ENCODE peak calls at places on chromosomes 1 and 21, in seven cellular contexts. J, E, H, R, Z, V and A are unnamed samples.

GRCh38 chr1:185155600-185156320 is 993 bp downstream of the TRMT1L start:
- DNase-seq in V (peak; percentile 16), J (peak; percentile 32), E (no peak), Z (no peak), R (peak; percentile 5), H (peak; percentile 50), A (no peak)

GRCh38 chr1:18948913-18949688 is 7.4 kb downstream of the IFFO2 start:
- DNase-seq in E (peak; percentile 84), J (peak; percentile 81), R (peak; percentile 62), Z (no peak), H (peak; percentile 81), V (no peak), A (peak; percentile 81)

GRCh38 chr1:32855861-32856617 is 14.7 kb downstream of the FNDC5 start:
- DNase-seq in H (no peak), V (no peak), Z (no peak), E (no peak), R (no peak), J (no peak), A (no peak)

GRCh38 chr1:156004843-156005593 is 15.7 kb downstream of the SSR2 start:
- DNase-seq in J (no peak), R (no peak), H (no peak), Z (no peak), E (no peak), V (no peak), A (no peak)

GRCh38 chr1:7303554-7304347 is 467.3 kb upstream of the VAMP3 start:
- DNase-seq in J (no peak), E (no peak), R (no peak), V (no peak), H (no peak), Z (no peak), A (no peak)

GRCh38 chr1:42962641-42963377 is 4.1 kb upstream of the SLC2A1 start:
- DNase-seq in J (no peak), H (peak; percentile 57), Z (no peak), E (peak; percentile 96), R (no peak), V (no peak), A (peak; percentile 88)

GRCh38 chr1:204493145-204493881 is 1.3 kb downstream of the PIK3C2B start:
- DNase-seq in J (peak; percentile 72), H (peak; percentile 93), V (peak; percentile 27), Z (no peak), R (peak; percentile 81), E (peak; percentile 86), A (no peak)

GRCh38 chr21:35933466-35933865 is 126.9 kb downstream of the SETD4 start:
- DNase-seq in V (peak; percentile 4), R (peak; percentile 69), H (peak; percentile 89), Z (no peak), E (peak; percentile 83), J (peak; percentile 86), A (peak; percentile 96)

GRCh38 chr21:44947930-44948331 is 8.1 kb downstream of the SLX9 start:
- DNase-seq in R (no peak), E (peak; percentile 93), Z (no peak), V (no peak), J (no peak), H (no peak), A (no peak)

GRCh38 chr1:219432966-219433365 is 179.9 kb downstream of the ZC3H11B start:
- DNase-seq in J (peak; percentile 22), Z (no peak), R (peak; percentile 60), V (no peak), E (no peak), H (peak; percentile 60), A (no peak)

GRCh38 chr1:212247179-212247721 is 38.0 kb upstream of the PPP2R5A start:
- DNase-seq in Z (no peak), H (peak; percentile 45), E (no peak), R (no peak), V (no peak), J (peak; percentile 48), A (peak; percentile 26)

GRCh38 chr1:196440711-196441110 is 167.5 kb downstream of the KCNT2 start:
- DNase-seq in Z (no peak), R (no peak), E (no peak), H (no peak), J (no peak), V (no peak), A (no peak)

GRCh38 chr1:205179842-205180241 is 31.7 kb downstream of the DSTYK start:
- DNase-seq in H (no peak), J (peak; percentile 27), E (no peak), Z (no peak), V (no peak), R (no peak), A (peak; percentile 33)

GRCh38 chr21:46636181-46636512 is 673 bp downstream of the PRMT2 start:
- DNase-seq in E (no peak), V (no peak), Z (no peak), J (no peak), R (no peak), H (no peak), A (no peak)

GRCh38 chr1:98410082-98410481 is 251.4 kb upstream of the SNX7 start:
- DNase-seq in V (no peak), Z (no peak), J (no peak), R (no peak), E (no peak), H (no peak), A (no peak)
- TF ChIP-seq CTCF in V (no peak), Z (no peak), J (no peak), R (no peak), E (no peak), H (no peak), A (no peak)

DNA sequence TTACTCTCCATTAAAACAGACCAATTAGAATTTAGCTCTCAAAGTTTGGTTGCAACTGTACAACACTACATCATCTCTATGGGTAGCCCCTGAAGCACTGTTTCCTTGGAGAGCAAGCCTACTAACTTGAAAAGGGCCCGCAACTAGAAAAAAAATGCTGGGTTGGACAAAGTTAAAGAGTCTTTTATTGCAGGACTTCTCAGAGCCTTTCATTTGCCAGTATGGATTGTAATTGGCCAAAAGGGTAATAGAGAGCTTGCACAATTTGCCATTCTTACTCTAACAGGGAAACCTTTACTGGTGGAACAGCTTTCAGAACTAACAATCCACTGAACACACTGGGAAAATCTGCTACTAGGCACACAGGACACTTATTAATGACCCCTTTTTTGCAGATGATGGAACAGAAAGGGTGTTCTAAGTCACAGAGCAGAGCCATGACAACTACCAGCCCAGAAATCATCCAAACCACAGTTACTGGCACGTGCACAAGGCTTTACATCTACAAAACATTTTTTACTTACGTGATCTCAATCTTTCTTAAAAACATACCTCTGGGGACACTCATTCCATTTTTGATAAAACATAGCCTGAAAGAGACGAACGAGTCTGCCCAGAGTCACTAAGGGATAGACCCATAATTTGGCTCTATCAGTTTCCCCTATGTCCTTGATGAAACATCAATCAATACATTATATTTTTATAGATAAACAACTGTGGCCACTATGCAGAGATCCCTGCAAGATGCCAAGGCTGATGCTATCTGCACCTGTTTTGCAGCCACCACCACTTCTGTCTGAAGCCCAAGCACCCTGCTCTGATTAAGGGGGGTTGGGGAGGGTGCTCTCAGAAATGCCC is 176.3 kb upstream of the EDN2 start:
- DNase-seq in E (no peak), J (no peak), Z (no peak), R (no peak), V (no peak), H (peak; percentile 26), A (no peak)
- H3K4me3 ChIP-seq in E (peak overlapping the region; percentile 67), J (peak overlapping the region; percentile 56), Z (peak overlapping the region; percentile 62), R (no peak overlapping the region), V (no peak overlapping the region), H (no peak overlapping the region), A (peak overlapping the region; percentile 59)

DNA sequence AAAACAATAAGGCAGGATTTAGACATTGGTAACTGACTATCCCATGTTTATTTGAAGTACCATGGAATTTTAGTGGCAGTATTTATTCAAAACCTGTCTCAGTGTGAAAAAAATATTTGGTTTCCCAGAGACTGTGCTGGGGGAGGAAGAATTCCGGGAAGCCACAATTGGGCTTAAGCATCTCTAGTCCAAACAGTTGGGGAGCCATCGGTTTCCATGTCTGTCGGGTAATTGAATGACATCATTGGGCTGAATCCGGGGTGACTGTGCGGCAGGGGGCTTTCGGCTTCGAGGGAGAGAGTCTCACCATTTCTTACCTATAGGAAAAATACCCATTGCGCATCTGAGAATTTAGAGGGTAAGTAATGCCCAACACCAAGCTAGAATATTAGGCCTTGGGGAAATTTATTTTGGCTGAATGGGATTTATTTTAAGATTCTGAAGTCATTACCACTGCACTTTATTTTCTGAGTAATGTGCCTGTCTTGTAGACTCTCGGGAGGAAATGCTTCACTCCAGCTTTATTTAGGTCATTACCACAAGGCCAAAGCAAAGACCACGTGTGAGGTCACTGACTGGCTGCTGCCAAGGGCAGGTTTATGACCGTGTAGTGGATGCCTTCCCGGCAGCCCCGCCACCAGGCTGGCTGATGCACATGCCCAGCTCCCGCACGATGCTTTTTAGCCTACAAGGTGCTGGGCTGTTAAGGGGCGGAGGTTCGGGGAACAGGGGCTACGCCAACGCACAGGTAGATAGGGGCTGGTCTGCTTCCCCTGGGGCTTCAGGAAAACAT is 23.1 kb upstream of the UMODL1 start:
- DNase-seq in V (no peak), H (peak; percentile 91), Z (no peak), R (peak; percentile 63), J (peak; percentile 74), E (peak; percentile 94), A (peak; percentile 89)
- TF ChIP-seq CTCF in V (no peak), H (peak; percentile 15), Z (no peak), R (no peak), J (no peak), E (peak; percentile 28), A (peak; percentile 12)

GRCh38 chr1:56575865-56576264 is 3.5 kb downstream of the PLPP3 start:
- DNase-seq in R (no peak), V (peak; percentile 35), H (peak; percentile 38), Z (no peak), J (no peak), E (no peak), A (no peak)

GRCh38 chr1:56578664-56578962 is 750 bp downstream of the PLPP3 start:
- DNase-seq in H (no peak), Z (no peak), V (no peak), R (no peak), J (no peak), E (no peak), A (no peak)

GRCh38 chr1:56577859-56578663 is 1.3 kb downstream of the PLPP3 start:
- DNase-seq in J (peak; percentile 64), H (peak; percentile 52), V (peak; percentile 30), R (peak; percentile 78), E (peak; percentile 77), Z (peak; percentile 12), A (peak; percentile 68)

GRCh38 chr1:56578963-56579875 is at the start of gene PLPP3:
- DNase-seq in Z (peak; percentile 8), V (peak; percentile 69), H (peak; percentile 99), E (peak; percentile 95), J (peak; percentile 96), R (peak; percentile 92), A (peak; percentile 96)

DNA sequence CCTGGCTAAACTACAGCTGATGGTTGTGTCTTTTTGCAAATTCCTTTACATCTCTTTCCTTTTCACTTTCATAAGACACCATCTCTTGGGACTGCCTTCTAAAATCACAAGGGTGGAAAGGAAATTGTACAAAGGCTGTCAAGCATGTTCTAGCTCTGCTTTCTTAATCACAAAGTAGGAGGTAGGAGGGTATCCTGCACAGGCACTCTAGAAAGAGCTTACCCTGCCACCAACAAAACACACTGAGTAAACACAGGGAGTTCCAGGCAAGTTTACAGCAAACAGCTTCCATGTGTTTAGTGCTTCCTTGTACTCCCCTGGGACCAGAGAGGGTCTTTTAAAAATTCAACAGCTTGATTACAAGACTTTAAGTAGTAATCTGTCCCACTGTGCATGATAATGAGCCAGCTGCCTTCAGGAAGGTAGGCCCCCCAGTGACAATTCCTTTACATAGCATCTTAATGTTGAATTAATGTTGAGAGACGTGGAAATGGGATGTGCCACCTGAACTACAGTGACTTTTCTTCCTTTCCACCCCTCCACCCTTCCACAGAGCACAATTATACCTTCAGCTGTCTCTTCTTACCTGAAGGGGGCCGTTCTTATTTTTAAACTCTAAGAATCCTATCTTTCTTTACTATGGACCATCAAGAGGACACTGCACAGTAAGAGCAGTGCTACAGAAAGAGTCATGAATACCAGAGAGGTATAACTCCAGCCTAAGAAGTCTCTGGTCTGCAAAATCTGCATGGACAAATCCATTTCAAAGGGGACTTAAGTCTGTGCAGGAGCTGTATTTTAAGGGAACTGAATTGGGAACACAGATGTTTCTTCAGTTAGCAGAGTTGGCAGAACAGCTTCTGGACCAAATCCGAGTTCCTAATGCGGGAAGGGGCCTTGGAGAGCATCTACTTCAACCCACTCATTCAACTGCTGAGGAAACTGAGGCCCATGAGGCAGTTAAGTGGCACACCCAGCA is 2.2 kb downstream of the PLPP3 start:
- DNase-seq in R (peak; percentile 17), E (peak; percentile 69), J (peak; percentile 64), V (peak; percentile 57), Z (no peak), H (peak; percentile 62), A (no peak)
- H3K4me3 ChIP-seq in R (peak overlapping the region; percentile 91), E (peak overlapping the region; percentile 95), J (peak overlapping the region; percentile 90), V (peak overlapping the region; percentile 83), Z (peak overlapping the region; percentile 76), H (peak overlapping the region; percentile 94), A (peak overlapping the region; percentile 79)